ENCODE peak calls at places on chromosomes 12 and 14, in six cellular contexts. One of them, this sample, is unnamed.

GRCh38 chr12:69238589-69239285 is 632 bp upstream of the CPSF6 start:
- DNase-seq in Peyer's patch: no peak
- DNase-seq in cardiac muscle cell: no peak
- DNase-seq in CD8-positive, alpha-beta T cell: no peak
- DNase-seq in pancreas: no peak
- DNase-seq in heart left ventricle: no peak
- DNase-seq in this sample: no peak

GRCh38 chr12:92398565-92399309 is 253.1 kb upstream of the BTG1 start:
- DNase-seq in Peyer's patch: no peak
- DNase-seq in cardiac muscle cell: no peak
- DNase-seq in CD8-positive, alpha-beta T cell: peak; percentile 65
- DNase-seq in pancreas: no peak
- DNase-seq in heart left ventricle: no peak
- DNase-seq in this sample: no peak

GRCh38 chr12:122841544-122842321 is 6.5 kb downstream of the HIP1R start:
- DNase-seq in Peyer's patch: no peak
- DNase-seq in cardiac muscle cell: no peak
- DNase-seq in CD8-positive, alpha-beta T cell: no peak
- DNase-seq in pancreas: no peak
- DNase-seq in heart left ventricle: no peak
- DNase-seq in this sample: no peak

GRCh38 chr12:131736807-131737484 is 26.1 kb downstream of the SFSWAP start:
- DNase-seq in Peyer's patch: no peak
- DNase-seq in cardiac muscle cell: peak; percentile 8
- DNase-seq in CD8-positive, alpha-beta T cell: no peak
- DNase-seq in pancreas: no peak
- DNase-seq in heart left ventricle: no peak
- DNase-seq in this sample: no peak

GRCh38 chr12:92389466-92389865 is 243.8 kb upstream of the BTG1 start:
- DNase-seq in Peyer's patch: no peak
- DNase-seq in cardiac muscle cell: no peak
- DNase-seq in CD8-positive, alpha-beta T cell: no peak
- DNase-seq in pancreas: peak; percentile 17
- DNase-seq in heart left ventricle: no peak
- DNase-seq in this sample: no peak

GRCh38 chr14:34452258-34452822 is 9.7 kb downstream of the SPTSSA start:
- DNase-seq in Peyer's patch: no peak
- DNase-seq in cardiac muscle cell: no peak
- DNase-seq in CD8-positive, alpha-beta T cell: no peak
- DNase-seq in pancreas: no peak
- DNase-seq in heart left ventricle: no peak
- DNase-seq in this sample: no peak

GRCh38 chr14:104551851-104552737 is 27.5 kb upstream of the C14orf180 start:
- DNase-seq in Peyer's patch: peak; percentile 30
- DNase-seq in cardiac muscle cell: no peak
- DNase-seq in CD8-positive, alpha-beta T cell: no peak
- DNase-seq in pancreas: no peak
- DNase-seq in heart left ventricle: peak; percentile 47
- DNase-seq in this sample: peak; percentile 3

GRCh38 chr14:104247336-104248202 is 109.2 kb downstream of the KIF26A start:
- DNase-seq in Peyer's patch: peak; percentile 18
- DNase-seq in cardiac muscle cell: no peak
- DNase-seq in CD8-positive, alpha-beta T cell: no peak
- DNase-seq in pancreas: no peak
- DNase-seq in heart left ventricle: no peak
- DNase-seq in this sample: no peak

GRCh38 chr12:32820376-32820931 is 64.8 kb upstream of the YARS2 start:
- DNase-seq in Peyer's patch: no peak
- DNase-seq in cardiac muscle cell: no peak
- DNase-seq in CD8-positive, alpha-beta T cell: no peak
- DNase-seq in pancreas: no peak
- DNase-seq in heart left ventricle: no peak
- DNase-seq in this sample: no peak

GRCh38 chr14:33556382-33557121 is 394.3 kb downstream of the EGLN3 start:
- DNase-seq in Peyer's patch: no peak
- DNase-seq in cardiac muscle cell: peak; percentile 68
- DNase-seq in CD8-positive, alpha-beta T cell: no peak
- DNase-seq in pancreas: no peak
- DNase-seq in heart left ventricle: no peak
- DNase-seq in this sample: no peak

GRCh38 chr12:116591608-116592115 is 32.5 kb downstream of the MAP1LC3B2 start:
- DNase-seq in Peyer's patch: no peak
- DNase-seq in cardiac muscle cell: peak; percentile 46
- DNase-seq in CD8-positive, alpha-beta T cell: no peak
- DNase-seq in pancreas: no peak
- DNase-seq in heart left ventricle: no peak
- DNase-seq in this sample: no peak

GRCh38 chr12:3041558-3042164 is 35.5 kb upstream of the TSPAN9 start:
- DNase-seq in Peyer's patch: peak; percentile 71
- DNase-seq in cardiac muscle cell: peak; percentile 83
- DNase-seq in CD8-positive, alpha-beta T cell: no peak
- DNase-seq in pancreas: peak; percentile 52
- DNase-seq in heart left ventricle: peak; percentile 63
- DNase-seq in this sample: peak; percentile 54

GRCh38 chr14:49896956-49897355 is 4.1 kb downstream of the ARF6 start:
- DNase-seq in Peyer's patch: no peak
- DNase-seq in cardiac muscle cell: no peak
- DNase-seq in CD8-positive, alpha-beta T cell: no peak
- DNase-seq in pancreas: no peak
- DNase-seq in heart left ventricle: no peak
- DNase-seq in this sample: no peak

GRCh38 chr14:93072659-93073365 is 42.9 kb downstream of the ITPK1 start:
- DNase-seq in Peyer's patch: no peak
- DNase-seq in cardiac muscle cell: no peak
- DNase-seq in CD8-positive, alpha-beta T cell: no peak
- DNase-seq in pancreas: no peak
- DNase-seq in heart left ventricle: no peak
- DNase-seq in this sample: no peak

GRCh38 chr12:42458575-42458974 is 131.0 kb downstream of the PRICKLE1 start:
- DNase-seq in Peyer's patch: no peak
- DNase-seq in cardiac muscle cell: no peak
- DNase-seq in CD8-positive, alpha-beta T cell: no peak
- DNase-seq in pancreas: no peak
- DNase-seq in heart left ventricle: no peak
- DNase-seq in this sample: no peak

GRCh38 chr12:50505945-50506344 is 1.2 kb downstream of the DIP2B start:
- DNase-seq in Peyer's patch: peak; percentile 70
- DNase-seq in cardiac muscle cell: peak; percentile 24
- DNase-seq in CD8-positive, alpha-beta T cell: no peak
- DNase-seq in pancreas: peak; percentile 49
- DNase-seq in heart left ventricle: no peak
- DNase-seq in this sample: peak; percentile 54

GRCh38 chr12:26523708-26524150 is 309.3 kb downstream of the ITPR2 start:
- DNase-seq in Peyer's patch: peak; percentile 93
- DNase-seq in cardiac muscle cell: peak; percentile 98
- DNase-seq in CD8-positive, alpha-beta T cell: no peak
- DNase-seq in pancreas: peak; percentile 96
- DNase-seq in heart left ventricle: peak; percentile 87
- DNase-seq in this sample: peak; percentile 88

GRCh38 chr12:29710104-29710503 is 73.6 kb downstream of the TMTC1 start:
- DNase-seq in Peyer's patch: no peak
- DNase-seq in cardiac muscle cell: peak; percentile 63
- DNase-seq in CD8-positive, alpha-beta T cell: no peak
- DNase-seq in pancreas: no peak
- DNase-seq in heart left ventricle: no peak
- DNase-seq in this sample: no peak

GRCh38 chr12:9649532-9649940 is 20.0 kb upstream of the CLEC2D start:
- DNase-seq in Peyer's patch: no peak
- DNase-seq in cardiac muscle cell: no peak
- DNase-seq in CD8-positive, alpha-beta T cell: peak; percentile 76
- DNase-seq in pancreas: no peak
- DNase-seq in heart left ventricle: no peak
- DNase-seq in this sample: no peak

GRCh38 chr14:23115918-23116317 is 3.1 kb downstream of the CEBPE start:
- DNase-seq in Peyer's patch: peak; percentile 14
- DNase-seq in cardiac muscle cell: no peak
- DNase-seq in CD8-positive, alpha-beta T cell: no peak
- DNase-seq in pancreas: no peak
- DNase-seq in heart left ventricle: no peak
- DNase-seq in this sample: no peak

GRCh38 chr12:76029982-76030377 is 1.6 kb downstream of the PHLDA1 start:
- DNase-seq in Peyer's patch: no peak
- DNase-seq in cardiac muscle cell: peak; percentile 70
- DNase-seq in CD8-positive, alpha-beta T cell: no peak
- DNase-seq in pancreas: peak; percentile 38
- DNase-seq in heart left ventricle: no peak
- DNase-seq in this sample: no peak

GRCh38 chr14:67487937-67488893 is at the start of gene TMEM229B:
- DNase-seq in Peyer's patch: peak; percentile 94
- DNase-seq in cardiac muscle cell: no peak
- DNase-seq in CD8-positive, alpha-beta T cell: peak; percentile 86
- DNase-seq in pancreas: no peak
- DNase-seq in heart left ventricle: peak; percentile 61
- DNase-seq in this sample: no peak

GRCh38 chr12:18849080-18849479 is 111.2 kb downstream of the CAPZA3 start:
- DNase-seq in Peyer's patch: no peak
- DNase-seq in cardiac muscle cell: no peak
- DNase-seq in CD8-positive, alpha-beta T cell: no peak
- DNase-seq in pancreas: no peak
- DNase-seq in heart left ventricle: no peak
- DNase-seq in this sample: no peak

GRCh38 chr12:124622326-124622725 is 54.9 kb upstream of the NCOR2 start:
- DNase-seq in Peyer's patch: no peak
- DNase-seq in cardiac muscle cell: no peak
- DNase-seq in CD8-positive, alpha-beta T cell: no peak
- DNase-seq in pancreas: no peak
- DNase-seq in heart left ventricle: no peak
- DNase-seq in this sample: no peak

GRCh38 chr12:3090238-3091029 is 13.3 kb downstream of the TSPAN9 start:
- DNase-seq in Peyer's patch: no peak
- DNase-seq in cardiac muscle cell: no peak
- DNase-seq in CD8-positive, alpha-beta T cell: no peak
- DNase-seq in pancreas: no peak
- DNase-seq in heart left ventricle: no peak
- DNase-seq in this sample: no peak

GRCh38 chr12:96986883-96987523 is 79.9 kb downstream of the NEDD1 start:
- DNase-seq in Peyer's patch: no peak
- DNase-seq in cardiac muscle cell: peak; percentile 46
- DNase-seq in CD8-positive, alpha-beta T cell: no peak
- DNase-seq in pancreas: no peak
- DNase-seq in heart left ventricle: no peak
- DNase-seq in this sample: no peak

GRCh38 chr14:83047436-83047835 is 1513.8 kb upstream of the SEL1L start:
- DNase-seq in Peyer's patch: no peak
- DNase-seq in cardiac muscle cell: no peak
- DNase-seq in CD8-positive, alpha-beta T cell: no peak
- DNase-seq in pancreas: no peak
- DNase-seq in heart left ventricle: no peak
- DNase-seq in this sample: no peak

GRCh38 chr12:112798019-112798760 is 6.6 kb downstream of the RPH3A start:
- DNase-seq in Peyer's patch: no peak
- DNase-seq in cardiac muscle cell: no peak
- DNase-seq in CD8-positive, alpha-beta T cell: no peak
- DNase-seq in pancreas: no peak
- DNase-seq in heart left ventricle: no peak
- DNase-seq in this sample: no peak

GRCh38 chr12:10722905-10723866 is at the start of gene YBX3:
- DNase-seq in Peyer's patch: peak; percentile 88
- DNase-seq in cardiac muscle cell: peak; percentile 90
- DNase-seq in CD8-positive, alpha-beta T cell: peak; percentile 61
- DNase-seq in pancreas: peak; percentile 90
- DNase-seq in heart left ventricle: peak; percentile 91
- DNase-seq in this sample: peak; percentile 80

GRCh38 chr12:4301932-4302501 is 19.0 kb upstream of the TIGAR start:
- DNase-seq in Peyer's patch: no peak
- DNase-seq in cardiac muscle cell: no peak
- DNase-seq in CD8-positive, alpha-beta T cell: no peak
- DNase-seq in pancreas: no peak
- DNase-seq in heart left ventricle: no peak
- DNase-seq in this sample: no peak
- H3K27me3 ChIP-seq in Peyer's patch: no peaks in the 10 kb centered on the region
- H3K27me3 ChIP-seq in cardiac muscle cell: no peaks in the 10 kb centered on the region
- H3K27me3 ChIP-seq in CD8-positive, alpha-beta T cell: no peaks in the 10 kb centered on the region
- H3K27me3 ChIP-seq in pancreas: no peaks in the 10 kb centered on the region
- H3K27me3 ChIP-seq in heart left ventricle: no peaks in the 10 kb centered on the region
- H3K27me3 ChIP-seq in this sample: no peaks in the 10 kb centered on the region

DNA sequence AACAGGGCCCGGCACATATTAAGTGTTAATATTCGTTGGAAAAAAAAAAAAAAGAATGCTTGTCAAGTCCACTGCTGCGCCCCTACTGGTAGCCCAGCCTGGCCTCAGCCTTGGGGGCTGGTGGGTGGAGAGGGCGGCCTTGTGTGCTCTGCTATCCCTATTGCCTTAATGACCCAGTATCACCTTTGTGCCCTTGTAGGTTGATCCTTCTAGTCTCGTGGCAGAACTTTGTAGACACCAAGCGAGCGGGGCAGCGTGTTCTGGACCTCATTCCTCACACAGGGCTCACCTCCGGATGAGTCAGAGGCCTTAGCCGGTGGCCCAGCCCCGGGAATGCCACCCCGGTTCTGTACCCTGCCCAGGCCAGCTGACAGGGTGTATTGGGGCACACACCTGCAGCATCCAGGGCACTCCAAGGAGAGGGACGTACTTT is 1.8 kb upstream of the RCOR1 start:
- DNase-seq in Peyer's patch: peak; percentile 80
- DNase-seq in cardiac muscle cell: peak; percentile 67
- DNase-seq in CD8-positive, alpha-beta T cell: no peak
- DNase-seq in pancreas: peak; percentile 30
- DNase-seq in heart left ventricle: no peak
- DNase-seq in this sample: no peak
- H3K4me3 ChIP-seq in Peyer's patch: peak overlapping the region; percentile 92
- H3K4me3 ChIP-seq in cardiac muscle cell: peak overlapping the region; percentile 100
- H3K4me3 ChIP-seq in CD8-positive, alpha-beta T cell: no peak overlapping the region
- H3K4me3 ChIP-seq in pancreas: peak overlapping the region; percentile 93
- H3K4me3 ChIP-seq in heart left ventricle: peak overlapping the region; percentile 94
- H3K4me3 ChIP-seq in this sample: peak overlapping the region; percentile 93

GRCh38 chr14:73235531-73236155 is 1.7 kb upstream of the PAPLN start:
- DNase-seq in Peyer's patch: no peak
- DNase-seq in cardiac muscle cell: peak; percentile 84
- DNase-seq in CD8-positive, alpha-beta T cell: no peak
- DNase-seq in pancreas: no peak
- DNase-seq in heart left ventricle: no peak
- DNase-seq in this sample: peak; percentile 14

GRCh38 chr14:73233564-73233963 is 3.7 kb upstream of the PAPLN start:
- DNase-seq in Peyer's patch: no peak
- DNase-seq in cardiac muscle cell: no peak
- DNase-seq in CD8-positive, alpha-beta T cell: no peak
- DNase-seq in pancreas: no peak
- DNase-seq in heart left ventricle: no peak
- DNase-seq in this sample: no peak

GRCh38 chr14:73234029-73234428 is 3.3 kb upstream of the PAPLN start:
- DNase-seq in Peyer's patch: no peak
- DNase-seq in cardiac muscle cell: no peak
- DNase-seq in CD8-positive, alpha-beta T cell: no peak
- DNase-seq in pancreas: no peak
- DNase-seq in heart left ventricle: no peak
- DNase-seq in this sample: no peak

GRCh38 chr14:73236157-73236556 is 1.1 kb upstream of the PAPLN start:
- DNase-seq in Peyer's patch: no peak
- DNase-seq in cardiac muscle cell: no peak
- DNase-seq in CD8-positive, alpha-beta T cell: no peak
- DNase-seq in pancreas: no peak
- DNase-seq in heart left ventricle: no peak
- DNase-seq in this sample: no peak

GRCh38 chr14:73234586-73235394 is 2.5 kb upstream of the PAPLN start:
- DNase-seq in Peyer's patch: no peak
- DNase-seq in cardiac muscle cell: no peak
- DNase-seq in CD8-positive, alpha-beta T cell: no peak
- DNase-seq in pancreas: no peak
- DNase-seq in heart left ventricle: no peak
- DNase-seq in this sample: no peak
- H3K27me3 ChIP-seq in Peyer's patch: no peaks in the 10 kb centered on the region
- H3K27me3 ChIP-seq in cardiac muscle cell: peaks cover 54% of the 10 kb centered on the region
- H3K27me3 ChIP-seq in CD8-positive, alpha-beta T cell: peaks cover 10% of the 10 kb centered on the region
- H3K27me3 ChIP-seq in pancreas: no peaks in the 10 kb centered on the region
- H3K27me3 ChIP-seq in heart left ventricle: peaks cover 14% of the 10 kb centered on the region
- H3K27me3 ChIP-seq in this sample: peaks cover 11% of the 10 kb centered on the region

GRCh38 chr12:121797937-121798801 is 4.7 kb upstream of the RHOF start:
- DNase-seq in Peyer's patch: peak; percentile 87
- DNase-seq in cardiac muscle cell: peak; percentile 44
- DNase-seq in CD8-positive, alpha-beta T cell: no peak
- DNase-seq in pancreas: peak; percentile 85
- DNase-seq in heart left ventricle: peak; percentile 81
- DNase-seq in this sample: peak; percentile 41
- H3K4me3 ChIP-seq in Peyer's patch: peak overlapping the region; percentile 91
- H3K4me3 ChIP-seq in cardiac muscle cell: peak overlapping the region; percentile 89
- H3K4me3 ChIP-seq in CD8-positive, alpha-beta T cell: peak overlapping the region; percentile 66
- H3K4me3 ChIP-seq in pancreas: peak overlapping the region; percentile 68
- H3K4me3 ChIP-seq in heart left ventricle: peak overlapping the region; percentile 64
- H3K4me3 ChIP-seq in this sample: peak overlapping the region; percentile 66

This sample was measured in tibial nerve.